ENCODE peak calls at places on chromosomes 11 and 22, in nine cellular contexts. G is heart left ventricle, W is WTC11, Z is mesothelial cell of epicardium, E is pancreas, N is astrocyte of the spinal cord, H is HepG2, V is IMR-90, R is mammary epithelial cell. C is an unnamed sample.

GRCh38 chr11:35313066-35313765 is 106.1 kb downstream of the SLC1A2 start:
- DNase-seq in G (no peak), W (no peak), Z (no peak), E (no peak), N (no peak), H (no peak), V (no peak), R (no peak), C (peak)

GRCh38 chr11:123056835-123057491 is 5.0 kb downstream of the HSPA8 start:
- DNase-seq in G (no peak), W (no peak), Z (no peak), E (no peak), N (no peak), H (no peak), V (no peak), R (no peak), C (no peak)

GRCh38 chr22:19216579-19216978 is 38.0 kb upstream of the SLC25A1 start:
- DNase-seq in G (no peak), W (no peak), Z (no peak), E (no peak), N (no peak), H (peak), V (no peak), R (no peak), C (no peak)

GRCh38 chr11:11207428-11207827 is 145.6 kb downstream of the CSNK2A3 start:
- DNase-seq in G (no peak), W (no peak), Z (no peak), E (no peak), N (no peak), H (no peak), V (no peak), R (no peak), C (no peak)

GRCh38 chr22:39995346-39996252 is 845 bp downstream of the FAM83F start:
- DNase-seq in G (no peak), W (no peak), Z (no peak), E (no peak), N (no peak), H (no peak), V (no peak), R (peak), C (no peak)

GRCh38 chr22:21947040-21948014 is 5.3 kb downstream of the PPM1F start:
- DNase-seq in G (peak), W (peak), Z (no peak), E (no peak), N (peak), H (peak), V (peak), R (peak), C (no peak)

GRCh38 chr11:110896358-110896757 is 184.1 kb upstream of the ARHGAP20 start:
- DNase-seq in G (no peak), W (no peak), Z (no peak), E (no peak), N (peak), H (no peak), V (peak), R (no peak), C (no peak)

GRCh38 chr11:88377151-88377550 is 39.6 kb upstream of the CTSC start:
- DNase-seq in G (no peak), W (no peak), Z (no peak), E (no peak), N (no peak), H (no peak), V (peak), R (no peak), C (no peak)

GRCh38 chr22:37566329-37566837 is 6.1 kb downstream of the CDC42EP1 start:
- DNase-seq in G (no peak), W (no peak), Z (no peak), E (peak), N (no peak), H (no peak), V (no peak), R (no peak), C (peak)

GRCh38 chr22:30373331-30374325 is 13.6 kb downstream of the RNF215 start:
- DNase-seq in G (no peak), W (no peak), Z (no peak), E (no peak), N (no peak), H (no peak), V (no peak), R (no peak), C (no peak)

GRCh38 chr11:106236295-106236694 is 158.8 kb downstream of the AASDHPPT start:
- DNase-seq in G (no peak), W (no peak), Z (no peak), E (no peak), N (no peak), H (no peak), V (no peak), R (no peak), C (no peak)

GRCh38 chr11:69551963-69552362 is 70.5 kb downstream of the LINC01488 start:
- DNase-seq in G (no peak), W (no peak), Z (no peak), E (no peak), N (no peak), H (no peak), V (no peak), R (no peak), C (no peak)

GRCh38 chr11:27194976-27195375 is 154.4 kb downstream of the BBOX1 start:
- DNase-seq in G (no peak), W (no peak), Z (no peak), E (no peak), N (no peak), H (no peak), V (no peak), R (no peak), C (no peak)

GRCh38 chr22:49827307-49827852 is 293 bp downstream of the BRD1 start:
- DNase-seq in G (no peak), W (no peak), Z (no peak), E (no peak), N (no peak), H (no peak), V (no peak), R (no peak), C (peak)

GRCh38 chr22:41810022-41810421 is 9.5 kb downstream of the CCDC134 start:
- DNase-seq in G (no peak), W (no peak), Z (no peak), E (no peak), N (no peak), H (no peak), V (no peak), R (no peak), C (no peak)

GRCh38 chr11:6418958-6419611 is at the start of gene APBB1:
- DNase-seq in G (peak), W (peak), Z (peak), E (peak), N (peak), H (no peak), V (peak), R (peak), C (peak)

GRCh38 chr11:119795231-119795630 is 66.2 kb upstream of the NECTIN1 start:
- DNase-seq in G (no peak), W (no peak), Z (no peak), E (no peak), N (peak), H (no peak), V (peak), R (peak), C (no peak)

GRCh38 chr11:95337175-95337957 is 106.4 kb upstream of the SESN3 start:
- DNase-seq in G (peak), W (peak), Z (peak), E (no peak), N (peak), H (no peak), V (peak), R (peak), C (peak)

GRCh38 chr11:68979931-68980775 is 633 bp downstream of the MRGPRD start:
- DNase-seq in G (no peak), W (peak), Z (no peak), E (peak), N (no peak), H (no peak), V (no peak), R (no peak), C (no peak)

GRCh38 chr11:75931124-75931523 is 116.1 kb downstream of the UVRAG start:
- DNase-seq in G (no peak), W (no peak), Z (no peak), E (no peak), N (peak), H (no peak), V (peak), R (peak), C (no peak)

GRCh38 chr11:124623861-124624525 is 1.3 kb downstream of the TBRG1 start:
- DNase-seq in G (no peak), W (no peak), Z (no peak), E (no peak), N (no peak), H (no peak), V (peak), R (no peak), C (no peak)

GRCh38 chr11:47641585-47642098 is 717 bp downstream of the MTCH2 start:
- DNase-seq in G (no peak), W (no peak), Z (no peak), E (no peak), N (peak), H (no peak), V (no peak), R (peak), C (no peak)

GRCh38 chr11:16782226-16782919 is 43.9 kb downstream of the C11orf58 start:
- DNase-seq in G (no peak), W (no peak), Z (no peak), E (no peak), N (no peak), H (no peak), V (no peak), R (no peak), C (no peak)

GRCh38 chr11:76419896-76420295 is 24.9 kb upstream of the EMSY start:
- DNase-seq in G (no peak), W (peak), Z (no peak), E (no peak), N (no peak), H (peak), V (no peak), R (no peak), C (peak)

GRCh38 chr22:26556904-26557303 is 33.0 kb downstream of the TPST2 start:
- DNase-seq in G (peak), W (no peak), Z (no peak), E (peak), N (no peak), H (no peak), V (no peak), R (no peak), C (no peak)

GRCh38 chr11:76551400-76551799 is 106.6 kb downstream of the EMSY start:
- DNase-seq in G (no peak), W (no peak), Z (no peak), E (no peak), N (peak), H (no peak), V (no peak), R (no peak), C (no peak)

GRCh38 chr11:55726715-55727324 is 46.4 kb upstream of the OR5D13 start:
- DNase-seq in G (no peak), W (peak), Z (no peak), E (no peak), N (no peak), H (no peak), V (no peak), R (no peak), C (no peak)

GRCh38 chr11:26134481-26135355 is 197.2 kb upstream of the ANO3 start:
- DNase-seq in G (no peak), W (no peak), Z (no peak), E (no peak), N (peak), H (peak), V (peak), R (peak), C (no peak)
- TF ChIP-seq CTCF in G (peak), W (no peak), Z (no peak), E (no peak), N (peak), H (peak), V (no peak), R (peak), C (peak)

GRCh38 chr11:118005224-118006152 is 19.3 kb downstream of the IL10RA start:
- DNase-seq in G (no peak), W (no peak), Z (no peak), E (no peak), N (no peak), H (no peak), V (no peak), R (no peak), C (no peak)
- TF ChIP-seq CTCF in G (no peak), W (no peak), Z (no peak), E (no peak), N (no peak), H (no peak), V (no peak), R (no peak), C (no peak)

DNA sequence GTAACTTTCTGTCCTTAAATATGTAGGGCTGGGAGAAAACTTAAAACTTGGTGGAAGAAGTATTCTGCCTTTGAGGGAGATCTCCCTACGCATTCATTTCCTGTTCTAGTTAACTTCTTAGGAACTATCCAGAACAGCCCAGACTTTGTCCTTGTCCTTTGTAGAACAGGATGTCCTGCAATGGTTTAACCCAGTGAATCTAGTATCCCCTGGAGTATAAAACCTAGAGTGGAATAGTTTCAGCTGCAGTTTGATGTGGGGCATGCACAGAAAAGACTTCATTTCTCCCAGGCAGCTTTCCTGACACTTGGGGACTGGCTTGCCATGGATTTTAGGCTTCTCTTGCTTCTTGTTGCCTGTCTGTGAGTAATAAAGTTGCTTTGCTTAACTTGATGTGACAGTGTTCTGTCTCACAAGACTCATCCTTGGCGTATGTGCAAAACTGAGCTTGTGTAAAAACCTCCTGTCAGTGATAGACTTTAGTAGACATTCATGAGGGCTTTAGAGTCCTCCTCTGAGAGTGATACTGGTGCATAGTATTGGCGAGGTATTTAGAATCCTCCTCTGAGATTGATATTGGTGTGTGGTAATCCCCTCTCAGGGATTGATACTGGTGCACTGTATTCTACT is 28.2 kb downstream of the ARHGAP42 start:
- DNase-seq in G (no peak), W (no peak), Z (no peak), E (no peak), N (no peak), H (no peak), V (no peak), R (no peak), C (no peak)
- TF ChIP-seq CTCF in G (no peak), W (no peak), Z (no peak), E (no peak), N (no peak), H (no peak), V (no peak), R (no peak), C (no peak)

DNA sequence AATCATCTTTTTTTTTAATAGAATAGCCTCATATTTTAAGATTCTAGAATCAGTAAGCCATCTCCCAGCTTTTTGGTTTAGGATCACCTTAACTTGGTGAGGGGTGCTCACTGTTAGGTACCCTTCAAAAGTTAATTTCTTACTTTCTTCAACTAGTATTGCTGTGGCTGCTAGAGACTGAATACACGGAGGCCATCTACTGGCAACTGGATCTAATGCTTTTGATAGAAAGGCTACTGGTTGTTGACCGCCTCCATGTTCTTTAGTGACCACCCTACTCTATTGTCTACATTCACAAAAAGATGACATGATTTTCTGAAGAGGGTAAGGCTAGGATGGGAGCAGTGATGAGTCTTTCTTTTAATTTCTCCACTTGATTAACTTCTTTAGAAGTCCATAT is 16.7 kb upstream of the ALDH3B2 start:
- DNase-seq in G (no peak), W (no peak), Z (no peak), E (no peak), N (no peak), H (no peak), V (no peak), R (no peak), C (no peak)
- TF ChIP-seq CTCF in G (peak), W (no peak), Z (no peak), E (no peak), N (peak), H (peak), V (no peak), R (peak), C (no peak)

GRCh38 chr11:125724125-125724524 is 22.0 kb upstream of the PATE1 start:
- DNase-seq in G (no peak), W (no peak), Z (no peak), E (no peak), N (no peak), H (peak), V (peak), R (peak), C (no peak)
- TF ChIP-seq CTCF in G (no peak), W (no peak), Z (no peak), E (no peak), N (peak), H (peak), V (no peak), R (peak), C (no peak)

GRCh38 chr11:12801976-12802375 is 127.8 kb downstream of the TEAD1 start:
- DNase-seq in G (no peak), W (no peak), Z (no peak), E (no peak), N (no peak), H (no peak), V (no peak), R (peak), C (no peak)

GRCh38 chr11:12800032-12800671 is 125.9 kb downstream of the TEAD1 start:
- DNase-seq in G (no peak), W (no peak), Z (no peak), E (no peak), N (peak), H (peak), V (peak), R (peak), C (no peak)

GRCh38 chr11:12799373-12799835 is 125.2 kb downstream of the TEAD1 start:
- DNase-seq in G (no peak), W (no peak), Z (no peak), E (no peak), N (no peak), H (no peak), V (no peak), R (no peak), C (no peak)

GRCh38 chr11:12797996-12798395 is 123.8 kb downstream of the TEAD1 start:
- DNase-seq in G (no peak), W (no peak), Z (no peak), E (no peak), N (no peak), H (no peak), V (no peak), R (no peak), C (no peak)

DNA sequence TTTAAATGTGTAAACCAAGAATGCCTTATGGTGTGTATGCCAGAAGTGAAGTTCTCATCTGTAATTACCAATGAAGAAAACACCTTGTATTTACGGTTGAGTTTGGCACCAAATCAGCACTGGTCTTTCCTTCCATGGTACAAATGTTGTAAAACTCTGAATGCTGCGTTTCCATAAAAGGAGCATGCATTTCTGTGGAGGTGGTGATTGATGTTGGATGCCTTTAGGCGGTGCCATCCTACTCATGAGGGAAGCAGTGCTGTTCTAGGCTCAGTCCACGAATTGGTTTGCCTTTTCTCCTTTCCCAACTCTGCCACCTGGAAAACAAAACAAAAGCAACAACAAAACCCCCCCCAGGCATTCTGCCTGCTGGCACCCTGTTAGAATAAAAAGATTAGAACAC is 124.4 kb downstream of the TEAD1 start:
- DNase-seq in G (no peak), W (no peak), Z (no peak), E (no peak), N (no peak), H (no peak), V (no peak), R (peak), C (no peak)
- TF ChIP-seq CTCF in G (no peak), W (no peak), Z (no peak), E (no peak), N (no peak), H (no peak), V (no peak), R (peak), C (no peak)